ENCODE peak calls at places on chromosomes 7 and 10, in five cellular contexts. R is tibial nerve; W is NK-92 treated with Interleukin-12 subunit alpha and Interleukin-12 subunit beta, amount 100 ng/mL, for 24 hours; Q is thyroid gland; I is mesothelial cell of epicardium. D is an unnamed sample.

GRCh38 chr7:134619627-134620331 is 26.9 kb upstream of the BPGM start:
- DNase-seq in W (no peak), Q (no peak), I (no peak), R (no peak), D (no peak)

GRCh38 chr7:149285581-149285975 is 23.6 kb downstream of the ZNF783 start:
- DNase-seq in Q (peak), R (no peak), I (no peak), W (no peak), D (no peak)

GRCh38 chr10:124328514-124329220 is 90.1 kb downstream of the OAT start:
- DNase-seq in Q (no peak), I (no peak), R (no peak), W (no peak), D (no peak)

GRCh38 chr7:55639640-55640039 is 67.3 kb upstream of the VOPP1 start:
- DNase-seq in R (no peak), Q (no peak), W (no peak), I (no peak), D (no peak)

GRCh38 chr7:138072726-138073125 is 3.5 kb upstream of the AKR1D1 start:
- DNase-seq in R (no peak), I (no peak), Q (no peak), W (no peak), D (no peak)

GRCh38 chr10:15585303-15585715 is 134.4 kb downstream of the ITGA8 start:
- DNase-seq in R (peak), W (no peak), I (peak), Q (peak), D (peak)

GRCh38 chr7:17991866-17992648 is 35.6 kb downstream of the PRPS1L1 start:
- DNase-seq in W (no peak), R (no peak), I (no peak), Q (no peak), D (no peak)

GRCh38 chr7:47032171-47032915 is 549.6 kb downstream of the TNS3 start:
- DNase-seq in R (no peak), I (no peak), W (no peak), Q (no peak), D (no peak)

GRCh38 chr7:158024881-158025280 is 562.7 kb downstream of the PTPRN2 start:
- DNase-seq in I (peak), W (no peak), R (no peak), Q (no peak), D (no peak)

GRCh38 chr10:3173173-3173878 is 744 bp upstream of the PITRM1 start:
- DNase-seq in I (peak), W (peak), R (no peak), Q (peak), D (no peak)

GRCh38 chr10:130511801-130512200 is 375.6 kb downstream of the GLRX3 start:
- DNase-seq in I (no peak), W (no peak), R (no peak), Q (no peak), D (no peak)

GRCh38 chr10:131899695-131900349 is 986 bp upstream of the PPP2R2D start:
- DNase-seq in I (no peak), R (no peak), W (no peak), Q (no peak), D (no peak)

GRCh38 chr10:79904671-79905321 is 44.1 kb downstream of the SFTPD start:
- DNase-seq in I (peak), W (no peak), Q (peak), R (peak), D (no peak)

GRCh38 chr7:41705109-41705871 is 2.4 kb upstream of the INHBA start:
- DNase-seq in Q (peak), I (peak), R (peak), W (peak), D (no peak)

GRCh38 chr7:55409474-55410225 is 44.5 kb downstream of the LANCL2 start:
- DNase-seq in R (no peak), Q (peak), I (no peak), W (no peak), D (no peak)

GRCh38 chr10:128861018-128861565 is 605.9 kb upstream of the MGMT start:
- DNase-seq in I (peak), R (no peak), W (no peak), Q (no peak), D (no peak)

GRCh38 chr10:91901784-91902677 is 7.3 kb downstream of the FGFBP3 start:
- DNase-seq in I (no peak), W (peak), R (no peak), Q (no peak), D (no peak)

GRCh38 chr10:125159932-125160855 is at the start of gene CTBP2:
- DNase-seq in R (peak), W (no peak), Q (peak), I (peak), D (no peak)

GRCh38 chr7:15753834-15754600 is 67.5 kb upstream of the MEOX2 start:
- DNase-seq in R (no peak), Q (no peak), I (no peak), W (no peak), D (no peak)

GRCh38 chr7:140317597-140317996 is 80.7 kb downstream of the SLC37A3 start:
- DNase-seq in R (no peak), W (no peak), I (no peak), Q (no peak), D (peak)

GRCh38 chr10:101287922-101288638 is 58.8 kb upstream of the LBX1 start:
- DNase-seq in I (no peak), Q (peak), R (no peak), W (no peak), D (peak)

GRCh38 chr7:102434039-102434481 is 685 bp downstream of the ORAI2 start:
- DNase-seq in W (no peak), R (no peak), I (no peak), Q (peak), D (no peak)

GRCh38 chr7:26532490-26532889 is 240.8 kb downstream of the SNX10 start:
- DNase-seq in I (no peak), Q (no peak), W (no peak), R (no peak), D (no peak)

GRCh38 chr7:110386914-110387313 is 704.0 kb upstream of the LRRN3 start:
- DNase-seq in I (no peak), W (no peak), Q (no peak), R (no peak), D (no peak)

GRCh38 chr10:94205370-94205930 is 157.3 kb downstream of the NOC3L start:
- DNase-seq in W (no peak), R (no peak), Q (peak), I (no peak), D (no peak)

GRCh38 chr7:45656431-45656830 is 82.3 kb downstream of the ADCY1 start:
- DNase-seq in I (no peak), Q (no peak), R (no peak), W (no peak), D (no peak)

GRCh38 chr10:104589431-104589830 is 51.7 kb upstream of the SORCS3 start:
- DNase-seq in Q (no peak), I (no peak), R (no peak), W (no peak), D (no peak)

GRCh38 chr7:139423091-139423490 is 60.4 kb downstream of the KLRG2 start:
- DNase-seq in R (no peak), I (no peak), W (no peak), Q (no peak), D (no peak)

GRCh38 chr7:2795906-2796305 is 48.2 kb downstream of the GNA12 start:
- DNase-seq in W (no peak), Q (no peak), R (no peak), I (no peak), D (no peak)

GRCh38 chr7:27191081-27191715 is 6.2 kb upstream of the HOXA11 start:
- DNase-seq in Q (no peak), W (no peak), I (no peak), R (no peak), D (no peak)

GRCh38 chr7:124276005-124276606 is 243.2 kb upstream of the TMEM229A start:
- DNase-seq in W (no peak), Q (peak), I (no peak), R (peak), D (peak)

GRCh38 chr10:12351447-12351846 is 2.1 kb downstream of the CAMK1D start:
- DNase-seq in W (no peak), R (no peak), Q (peak), I (no peak), D (no peak)

GRCh38 chr10:52092390-52092789 is 221.7 kb upstream of the DKK1 start:
- DNase-seq in W (no peak), R (no peak), I (no peak), Q (no peak), D (no peak)

GRCh38 chr7:5620459-5620881 is 161.0 kb downstream of the RNF216 start:
- DNase-seq in R (no peak), W (no peak), I (no peak), Q (no peak), D (no peak)

GRCh38 chr10:122140477-122140902 is 130.6 kb upstream of the BTBD16 start:
- DNase-seq in I (no peak), R (no peak), Q (peak), W (no peak), D (no peak)

GRCh38 chr7:142516038-142516501 is 233.2 kb upstream of the PRSS1 start:
- DNase-seq in I (no peak), Q (peak), W (no peak), R (no peak), D (peak)

GRCh38 chr10:95478935-95479334 is 82.2 kb downstream of the SORBS1 start:
- DNase-seq in R (peak), I (no peak), W (no peak), Q (no peak), D (no peak)